ENCODE peak calls at places on chromosomes 6 and 20, in four cellular contexts. B, D, Q and N are unnamed samples.

GRCh38 chr6:143210420-143210819 is 149.7 kb downstream of the AIG1 start:
- DNase-seq in B (no peak), D (no peak), Q (no peak), N (no peak)

GRCh38 chr6:129717287-129717686 is 7.3 kb upstream of the ARHGAP18 start:
- DNase-seq in B (no peak), D (no peak), Q (no peak), N (no peak)

GRCh38 chr20:24134284-24134683 is 145.7 kb upstream of the GGTLC1 start:
- DNase-seq in B (no peak), D (no peak), Q (no peak), N (no peak)

GRCh38 chr6:29965873-29966601 is 23.7 kb downstream of the HLA-A start:
- DNase-seq in B (peak; percentile 65), D (peak; percentile 93), Q (peak; percentile 91), N (peak; percentile 77)

GRCh38 chr20:20786428-20786827 is 74.0 kb upstream of the RALGAPA2 start:
- DNase-seq in B (no peak), D (peak; percentile 41), Q (peak; percentile 81), N (no peak)

GRCh38 chr20:25053207-25054132 is 4.5 kb downstream of the ACSS1 start:
- DNase-seq in B (no peak), D (no peak), Q (peak; percentile 69), N (no peak)

GRCh38 chr6:15399651-15400470 is 154.0 kb downstream of the JARID2 start:
- DNase-seq in B (no peak), D (peak; percentile 66), Q (no peak), N (no peak)

GRCh38 chr6:169795196-169795595 is 43.8 kb downstream of the ERMARD start:
- DNase-seq in B (no peak), D (peak; percentile 23), Q (no peak), N (peak; percentile 43)

GRCh38 chr6:25054469-25054868 is 118.7 kb upstream of the RIPOR2 start:
- DNase-seq in B (no peak), D (no peak), Q (no peak), N (no peak)

GRCh38 chr6:14966111-14966901 is 279.6 kb upstream of the JARID2 start:
- DNase-seq in B (no peak), D (no peak), Q (no peak), N (no peak)

GRCh38 chr20:48921883-48922867 is 664 bp downstream of the ARFGEF2 start:
- DNase-seq in B (no peak), D (peak; percentile 51), Q (peak; percentile 92), N (no peak)

GRCh38 chr6:17098538-17098937 is 3.3 kb upstream of the STMND1 start:
- DNase-seq in B (no peak), D (no peak), Q (no peak), N (no peak)

GRCh38 chr20:38723982-38724602 is at the start of gene SLC32A1:
- DNase-seq in B (no peak), D (no peak), Q (no peak), N (no peak)

GRCh38 chr20:35264755-35265154 is 13.2 kb downstream of the MMP24OS start:
- DNase-seq in B (no peak), D (no peak), Q (no peak), N (no peak)

GRCh38 chr6:104326173-104327001 is 533.3 kb downstream of the HACE1 start:
- DNase-seq in B (no peak), D (no peak), Q (no peak), N (no peak)

GRCh38 chr6:107103082-107103481 is 12.2 kb downstream of the BEND3 start:
- DNase-seq in B (no peak), D (no peak), Q (no peak), N (no peak)

GRCh38 chr20:35133735-35134134 is 13.4 kb downstream of the EDEM2 start:
- DNase-seq in B (no peak), D (no peak), Q (no peak), N (no peak)

GRCh38 chr20:49821850-49822249 is 9.2 kb downstream of the SLC9A8 start:
- DNase-seq in B (no peak), D (no peak), Q (no peak), N (no peak)

GRCh38 chr20:57030611-57031600 is 235.5 kb downstream of the BMP7 start:
- DNase-seq in B (no peak), D (no peak), Q (no peak), N (no peak)

GRCh38 chr6:11632795-11633511 is 95.4 kb downstream of the TMEM170B start:
- DNase-seq in B (no peak), D (no peak), Q (no peak), N (no peak)

GRCh38 chr20:44856847-44857448 is 28.6 kb upstream of the YWHAB start:
- DNase-seq in B (no peak), D (no peak), Q (no peak), N (no peak)

GRCh38 chr6:89976141-89977020 is 82.1 kb downstream of the GJA10 start:
- DNase-seq in B (no peak), D (no peak), Q (no peak), N (no peak)

GRCh38 chr6:21337263-21337662 is 256.3 kb upstream of the SOX4 start:
- DNase-seq in B (no peak), D (no peak), Q (no peak), N (no peak)

GRCh38 chr6:32192608-32193039 is at the start of gene GPSM3:
- DNase-seq in B (peak; percentile 70), D (no peak), Q (peak; percentile 95), N (no peak)

GRCh38 chr6:7684843-7685242 is 41.1 kb upstream of the BMP6 start:
- DNase-seq in B (no peak), D (no peak), Q (no peak), N (peak; percentile 18)

GRCh38 chr6:16982827-16983226 is 119.0 kb upstream of the STMND1 start:
- DNase-seq in B (no peak), D (no peak), Q (no peak), N (no peak)

GRCh38 chr20:50020283-50020682 is 37.5 kb downstream of the SNAI1 start:
- DNase-seq in B (no peak), D (no peak), Q (no peak), N (no peak)

GRCh38 chr20:1437222-1437904 is 29.3 kb downstream of the NSFL1C start:
- DNase-seq in B (peak; percentile 82), D (peak; percentile 81), Q (peak; percentile 95), N (no peak)

GRCh38 chr6:145623231-145623630 is 112.1 kb downstream of the EPM2A start:
- DNase-seq in B (no peak), D (no peak), Q (no peak), N (no peak)

GRCh38 chr6:91754691-91755090 is 1167.8 kb upstream of the MAP3K7 start:
- DNase-seq in B (no peak), D (no peak), Q (no peak), N (no peak)

GRCh38 chr6:551405-551804 is 105.5 kb downstream of the HUS1B start:
- DNase-seq in B (no peak), D (no peak), Q (no peak), N (no peak)

GRCh38 chr6:157246048-157246630 is 77.2 kb downstream of the TMEM242 start:
- DNase-seq in B (no peak), D (no peak), Q (peak; percentile 59), N (no peak)

GRCh38 chr20:62808211-62808865 is 3.7 kb downstream of the OGFR start:
- DNase-seq in B (peak; percentile 78), D (peak; percentile 63), Q (peak; percentile 94), N (no peak)

GRCh38 chr20:29743101-29743931 is 1514.1 kb upstream of the DEFB115 start:
- DNase-seq in B (no peak), D (no peak), Q (peak; percentile 66), N (no peak)

GRCh38 chr20:29744071-29744470 is 1513.4 kb upstream of the DEFB115 start:
- DNase-seq in B (no peak), D (no peak), Q (peak; percentile 56), N (no peak)

GRCh38 chr20:29741594-29741893 is 1515.9 kb upstream of the DEFB115 start:
- DNase-seq in B (no peak), D (no peak), Q (no peak), N (no peak)

GRCh38 chr20:29741894-29742698 is 1515.4 kb upstream of the DEFB115 start:
- DNase-seq in B (no peak), D (no peak), Q (no peak), N (no peak)

GRCh38 chr20:29742699-29743100 is 1514.8 kb upstream of the DEFB115 start:
- DNase-seq in B (no peak), D (no peak), Q (no peak), N (no peak)
- H3K9me3 ChIP-seq in B (no peaks in the 10 kb centered on the region), D (peaks cover 48% of the 10 kb centered on the region), Q (peaks cover 72% of the 10 kb centered on the region), N (no peaks in the 10 kb centered on the region)

GRCh38 chr20:29326376-29327070 is 1930.9 kb upstream of the DEFB115 start:
- DNase-seq in B (no peak), D (no peak), Q (peak; percentile 78), N (no peak)
- H3K9me3 ChIP-seq in B (no peaks in the 10 kb centered on the region), D (peaks cover 23% of the 10 kb centered on the region), Q (peaks cover 29% of the 10 kb centered on the region), N (no peaks in the 10 kb centered on the region)

DNA sequence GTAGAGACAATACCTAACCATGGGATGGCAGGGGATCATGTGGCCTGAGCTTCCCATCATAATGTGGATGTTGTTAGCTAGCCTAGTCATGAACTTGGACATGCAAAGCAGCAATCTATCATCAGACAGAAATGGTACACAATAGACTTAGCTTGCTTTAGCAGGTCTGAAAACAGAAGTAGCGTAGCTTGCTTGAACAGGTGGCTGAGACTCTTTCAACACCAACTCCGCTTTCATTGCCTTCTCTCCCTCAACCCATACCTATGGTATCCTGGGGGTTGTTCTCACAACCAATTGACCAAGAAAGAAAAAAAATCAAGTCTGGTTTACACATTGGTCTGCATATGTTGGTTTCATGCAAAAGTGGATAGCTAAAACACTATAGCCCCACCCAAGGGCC is 23.0 kb downstream of the CD164 start:
- DNase-seq in B (no peak), D (no peak), Q (no peak), N (no peak)
- H3K9me3 ChIP-seq in B (no peaks in the 10 kb centered on the region), D (peaks cover 4% of the 10 kb centered on the region), Q (peaks cover 17% of the 10 kb centered on the region), N (peaks cover 5% of the 10 kb centered on the region)

GRCh38 chr6:167509853-167510220 is 185.0 kb downstream of the TTLL2 start:
- DNase-seq in B (no peak), D (no peak), Q (no peak), N (no peak)
- H3K9me3 ChIP-seq in B (no peaks in the 10 kb centered on the region), D (peaks cover 1% of the 10 kb centered on the region), Q (no peaks in the 10 kb centered on the region), N (no peaks in the 10 kb centered on the region)

GRCh38 chr6:125688138-125688537 is 61.3 kb upstream of the HEY2 start:
- DNase-seq in B (no peak), D (no peak), Q (no peak), N (no peak)

GRCh38 chr6:125693480-125693879 is 56.0 kb upstream of the HEY2 start:
- DNase-seq in B (no peak), D (no peak), Q (no peak), N (no peak)
- H3K9me3 ChIP-seq in B (no peaks in the 10 kb centered on the region), D (peaks cover 6% of the 10 kb centered on the region), Q (peaks cover 19% of the 10 kb centered on the region), N (no peaks in the 10 kb centered on the region)